ENCODE peak calls at places on chromosomes 2 and 18, in eight cellular contexts. One of them, this sample, is unnamed.

GRCh38 chr2:23301151-23301550 is 83.8 kb upstream of the KLHL29 start:
- DNase-seq in HuH-7.5: no peak
- DNase-seq in naive B cell: no peak
- DNase-seq in NCI-H1436: no peak
- DNase-seq in MCF 10A: no peak
- DNase-seq in activated CD4-positive, alpha-beta T cell treated with anti-CD3 and anti-CD28 coated beads for 48 hours: no peak
- DNase-seq in aorta: no peak
- DNase-seq in nucleus accumbens: no peak
- DNase-seq in this sample: no peak

GRCh38 chr2:20483496-20483895 is 36.6 kb downstream of the RHOB start:
- DNase-seq in activated CD4-positive, alpha-beta T cell treated with anti-CD3 and anti-CD28 coated beads for 48 hours: no peak
- DNase-seq in NCI-H1436: no peak
- DNase-seq in naive B cell: no peak
- DNase-seq in MCF 10A: no peak
- DNase-seq in aorta: no peak
- DNase-seq in nucleus accumbens: peak
- DNase-seq in HuH-7.5: no peak
- DNase-seq in this sample: no peak

GRCh38 chr2:79320871-79321270 is 161.3 kb upstream of the REG3A start:
- DNase-seq in HuH-7.5: no peak
- DNase-seq in NCI-H1436: no peak
- DNase-seq in aorta: no peak
- DNase-seq in nucleus accumbens: no peak
- DNase-seq in MCF 10A: no peak
- DNase-seq in naive B cell: no peak
- DNase-seq in activated CD4-positive, alpha-beta T cell treated with anti-CD3 and anti-CD28 coated beads for 48 hours: no peak
- DNase-seq in this sample: no peak

GRCh38 chr2:71685073-71685848 is 231.9 kb downstream of the DYSF start:
- DNase-seq in activated CD4-positive, alpha-beta T cell treated with anti-CD3 and anti-CD28 coated beads for 48 hours: no peak
- DNase-seq in HuH-7.5: no peak
- DNase-seq in aorta: peak
- DNase-seq in NCI-H1436: no peak
- DNase-seq in nucleus accumbens: no peak
- DNase-seq in naive B cell: no peak
- DNase-seq in MCF 10A: no peak
- DNase-seq in this sample: peak

GRCh38 chr2:46470114-46470628 is 9.2 kb upstream of the TMEM247 start:
- DNase-seq in NCI-H1436: no peak
- DNase-seq in aorta: no peak
- DNase-seq in nucleus accumbens: no peak
- DNase-seq in activated CD4-positive, alpha-beta T cell treated with anti-CD3 and anti-CD28 coated beads for 48 hours: no peak
- DNase-seq in naive B cell: no peak
- DNase-seq in HuH-7.5: no peak
- DNase-seq in MCF 10A: no peak
- DNase-seq in this sample: no peak

GRCh38 chr2:196592331-196592911 is 47.1 kb upstream of the CCDC150 start:
- DNase-seq in HuH-7.5: peak
- DNase-seq in NCI-H1436: peak
- DNase-seq in MCF 10A: peak
- DNase-seq in nucleus accumbens: peak
- DNase-seq in aorta: peak
- DNase-seq in naive B cell: no peak
- DNase-seq in activated CD4-positive, alpha-beta T cell treated with anti-CD3 and anti-CD28 coated beads for 48 hours: no peak
- DNase-seq in this sample: peak

GRCh38 chr18:78153362-78153761 is 826.3 kb upstream of the SALL3 start:
- DNase-seq in activated CD4-positive, alpha-beta T cell treated with anti-CD3 and anti-CD28 coated beads for 48 hours: no peak
- DNase-seq in HuH-7.5: no peak
- DNase-seq in naive B cell: no peak
- DNase-seq in NCI-H1436: no peak
- DNase-seq in aorta: no peak
- DNase-seq in nucleus accumbens: no peak
- DNase-seq in MCF 10A: no peak
- DNase-seq in this sample: no peak

GRCh38 chr2:200405599-200406298 is 99.3 kb downstream of the SPATS2L start:
- DNase-seq in aorta: no peak
- DNase-seq in naive B cell: no peak
- DNase-seq in nucleus accumbens: no peak
- DNase-seq in HuH-7.5: peak
- DNase-seq in NCI-H1436: peak
- DNase-seq in activated CD4-positive, alpha-beta T cell treated with anti-CD3 and anti-CD28 coated beads for 48 hours: no peak
- DNase-seq in MCF 10A: peak
- DNase-seq in this sample: no peak

GRCh38 chr2:173066887-173067676 is 8.6 kb upstream of the MAP3K20 start:
- DNase-seq in nucleus accumbens: no peak
- DNase-seq in aorta: no peak
- DNase-seq in MCF 10A: no peak
- DNase-seq in NCI-H1436: no peak
- DNase-seq in activated CD4-positive, alpha-beta T cell treated with anti-CD3 and anti-CD28 coated beads for 48 hours: no peak
- DNase-seq in HuH-7.5: no peak
- DNase-seq in naive B cell: no peak
- DNase-seq in this sample: no peak

GRCh38 chr2:105068387-105068786 is 30.5 kb downstream of the MRPS9 start:
- DNase-seq in activated CD4-positive, alpha-beta T cell treated with anti-CD3 and anti-CD28 coated beads for 48 hours: no peak
- DNase-seq in nucleus accumbens: no peak
- DNase-seq in MCF 10A: no peak
- DNase-seq in aorta: no peak
- DNase-seq in NCI-H1436: no peak
- DNase-seq in HuH-7.5: no peak
- DNase-seq in naive B cell: no peak
- DNase-seq in this sample: no peak

GRCh38 chr2:237520290-237520689 is 33.2 kb downstream of the MLPH start:
- DNase-seq in naive B cell: no peak
- DNase-seq in MCF 10A: no peak
- DNase-seq in HuH-7.5: no peak
- DNase-seq in NCI-H1436: no peak
- DNase-seq in activated CD4-positive, alpha-beta T cell treated with anti-CD3 and anti-CD28 coated beads for 48 hours: no peak
- DNase-seq in nucleus accumbens: no peak
- DNase-seq in aorta: no peak
- DNase-seq in this sample: no peak

GRCh38 chr2:54348672-54349071 is 92.6 kb upstream of the TSPYL6 start:
- DNase-seq in NCI-H1436: no peak
- DNase-seq in HuH-7.5: no peak
- DNase-seq in activated CD4-positive, alpha-beta T cell treated with anti-CD3 and anti-CD28 coated beads for 48 hours: no peak
- DNase-seq in MCF 10A: no peak
- DNase-seq in aorta: no peak
- DNase-seq in naive B cell: no peak
- DNase-seq in nucleus accumbens: no peak
- DNase-seq in this sample: no peak

GRCh38 chr2:10951558-10952414 is 40.1 kb downstream of the KCNF1 start:
- DNase-seq in MCF 10A: no peak
- DNase-seq in activated CD4-positive, alpha-beta T cell treated with anti-CD3 and anti-CD28 coated beads for 48 hours: no peak
- DNase-seq in naive B cell: no peak
- DNase-seq in HuH-7.5: no peak
- DNase-seq in aorta: peak
- DNase-seq in NCI-H1436: no peak
- DNase-seq in nucleus accumbens: no peak
- DNase-seq in this sample: no peak

GRCh38 chr2:241280291-241280690 is 35.2 kb downstream of the HDLBP start:
- DNase-seq in nucleus accumbens: no peak
- DNase-seq in activated CD4-positive, alpha-beta T cell treated with anti-CD3 and anti-CD28 coated beads for 48 hours: no peak
- DNase-seq in naive B cell: no peak
- DNase-seq in MCF 10A: no peak
- DNase-seq in HuH-7.5: no peak
- DNase-seq in aorta: no peak
- DNase-seq in NCI-H1436: no peak
- DNase-seq in this sample: no peak

GRCh38 chr18:832085-832681 is 20.1 kb upstream of the YES1 start:
- DNase-seq in activated CD4-positive, alpha-beta T cell treated with anti-CD3 and anti-CD28 coated beads for 48 hours: peak
- DNase-seq in aorta: no peak
- DNase-seq in nucleus accumbens: no peak
- DNase-seq in HuH-7.5: peak
- DNase-seq in NCI-H1436: peak
- DNase-seq in naive B cell: no peak
- DNase-seq in MCF 10A: peak
- DNase-seq in this sample: no peak

GRCh38 chr2:106030287-106031268 is 163.5 kb downstream of the UXS1 start:
- DNase-seq in HuH-7.5: peak
- DNase-seq in activated CD4-positive, alpha-beta T cell treated with anti-CD3 and anti-CD28 coated beads for 48 hours: peak
- DNase-seq in naive B cell: no peak
- DNase-seq in MCF 10A: no peak
- DNase-seq in aorta: no peak
- DNase-seq in NCI-H1436: no peak
- DNase-seq in nucleus accumbens: no peak
- DNase-seq in this sample: peak

GRCh38 chr18:36297419-36298112 is at the start of gene FHOD3:
- DNase-seq in MCF 10A: peak
- DNase-seq in HuH-7.5: peak
- DNase-seq in naive B cell: no peak
- DNase-seq in NCI-H1436: peak
- DNase-seq in aorta: peak
- DNase-seq in activated CD4-positive, alpha-beta T cell treated with anti-CD3 and anti-CD28 coated beads for 48 hours: peak
- DNase-seq in nucleus accumbens: peak
- DNase-seq in this sample: peak

GRCh38 chr2:71783215-71783614 is 329.9 kb downstream of the DYSF start:
- DNase-seq in NCI-H1436: no peak
- DNase-seq in MCF 10A: peak
- DNase-seq in nucleus accumbens: no peak
- DNase-seq in aorta: no peak
- DNase-seq in naive B cell: no peak
- DNase-seq in activated CD4-positive, alpha-beta T cell treated with anti-CD3 and anti-CD28 coated beads for 48 hours: no peak
- DNase-seq in HuH-7.5: no peak
- DNase-seq in this sample: no peak

GRCh38 chr2:238389985-238390682 is 36.6 kb upstream of the ASB1 start:
- DNase-seq in aorta: no peak
- DNase-seq in activated CD4-positive, alpha-beta T cell treated with anti-CD3 and anti-CD28 coated beads for 48 hours: no peak
- DNase-seq in HuH-7.5: no peak
- DNase-seq in naive B cell: no peak
- DNase-seq in NCI-H1436: peak
- DNase-seq in nucleus accumbens: no peak
- DNase-seq in MCF 10A: peak
- DNase-seq in this sample: no peak

GRCh38 chr18:42157420-42157819 is 202.4 kb downstream of the PIK3C3 start:
- DNase-seq in naive B cell: no peak
- DNase-seq in NCI-H1436: no peak
- DNase-seq in HuH-7.5: no peak
- DNase-seq in nucleus accumbens: no peak
- DNase-seq in aorta: no peak
- DNase-seq in MCF 10A: no peak
- DNase-seq in activated CD4-positive, alpha-beta T cell treated with anti-CD3 and anti-CD28 coated beads for 48 hours: no peak
- DNase-seq in this sample: no peak

GRCh38 chr2:226131299-226131784 is 668.3 kb downstream of the IRS1 start:
- DNase-seq in naive B cell: no peak
- DNase-seq in activated CD4-positive, alpha-beta T cell treated with anti-CD3 and anti-CD28 coated beads for 48 hours: no peak
- DNase-seq in MCF 10A: no peak
- DNase-seq in aorta: no peak
- DNase-seq in nucleus accumbens: no peak
- DNase-seq in HuH-7.5: no peak
- DNase-seq in NCI-H1436: no peak
- DNase-seq in this sample: no peak

GRCh38 chr2:54457326-54458023 is 1.3 kb downstream of the SPTBN1 start:
- DNase-seq in HuH-7.5: peak
- DNase-seq in activated CD4-positive, alpha-beta T cell treated with anti-CD3 and anti-CD28 coated beads for 48 hours: peak
- DNase-seq in naive B cell: peak
- DNase-seq in NCI-H1436: peak
- DNase-seq in MCF 10A: no peak
- DNase-seq in nucleus accumbens: peak
- DNase-seq in aorta: no peak
- DNase-seq in this sample: peak